ENCODE peak calls at places on chromosomes 16 and 17, in five cellular contexts. One of them, this sample, is unnamed.
A peak's percentile ranks its signal among the peaks of the same experiment; 100 is the strongest.

GRCh38 chr17:1447061-1447460 is 9.0 kb downstream of the CRK start:
- DNase-seq in psoas muscle: no peak
- DNase-seq in transverse colon: no peak
- DNase-seq in PC-3: no peak
- DNase-seq in tibial artery: no peak
- DNase-seq in this sample: no peak

GRCh38 chr16:66502020-66502913 is 47.7 kb downstream of the TK2 start:
- DNase-seq in psoas muscle: peak; percentile 89
- DNase-seq in transverse colon: no peak
- DNase-seq in PC-3: no peak
- DNase-seq in tibial artery: peak; percentile 92
- DNase-seq in this sample: no peak

GRCh38 chr17:80791758-80792284 is 199.8 kb upstream of the CHMP6 start:
- DNase-seq in psoas muscle: peak; percentile 88
- DNase-seq in transverse colon: peak; percentile 55
- DNase-seq in PC-3: peak; percentile 99
- DNase-seq in tibial artery: peak; percentile 93
- DNase-seq in this sample: peak; percentile 82

GRCh38 chr16:4693956-4694663 is 748 bp downstream of the NUDT16L1 start:
- DNase-seq in psoas muscle: peak; percentile 73
- DNase-seq in transverse colon: peak; percentile 56
- DNase-seq in PC-3: peak; percentile 21
- DNase-seq in tibial artery: no peak
- DNase-seq in this sample: peak; percentile 29

GRCh38 chr17:71184716-71185115 is 936.1 kb upstream of the SOX9 start:
- DNase-seq in psoas muscle: no peak
- DNase-seq in transverse colon: no peak
- DNase-seq in PC-3: no peak
- DNase-seq in tibial artery: peak; percentile 19
- DNase-seq in this sample: peak; percentile 54

GRCh38 chr17:56011406-56012131 is 141.7 kb upstream of the ANKFN1 start:
- DNase-seq in psoas muscle: no peak
- DNase-seq in transverse colon: no peak
- DNase-seq in PC-3: no peak
- DNase-seq in tibial artery: no peak
- DNase-seq in this sample: no peak

GRCh38 chr16:50351116-50351515 is 17.7 kb downstream of the BRD7 start:
- DNase-seq in psoas muscle: no peak
- DNase-seq in transverse colon: no peak
- DNase-seq in PC-3: no peak
- DNase-seq in tibial artery: no peak
- DNase-seq in this sample: no peak

GRCh38 chr17:29722411-29723198 is 99.9 kb upstream of the CORO6 start:
- DNase-seq in psoas muscle: no peak
- DNase-seq in transverse colon: peak; percentile 46
- DNase-seq in PC-3: no peak
- DNase-seq in tibial artery: peak; percentile 70
- DNase-seq in this sample: no peak

GRCh38 chr16:20726661-20727060 is 15.0 kb downstream of the THUMPD1 start:
- DNase-seq in psoas muscle: no peak
- DNase-seq in transverse colon: no peak
- DNase-seq in PC-3: no peak
- DNase-seq in tibial artery: no peak
- DNase-seq in this sample: no peak

GRCh38 chr17:33686171-33686570 is 393.1 kb upstream of the ASIC2 start:
- DNase-seq in psoas muscle: no peak
- DNase-seq in transverse colon: no peak
- DNase-seq in PC-3: no peak
- DNase-seq in tibial artery: no peak
- DNase-seq in this sample: no peak

GRCh38 chr17:66310528-66311148 is 8.2 kb downstream of the PRKCA start:
- DNase-seq in psoas muscle: no peak
- DNase-seq in transverse colon: no peak
- DNase-seq in PC-3: no peak
- DNase-seq in tibial artery: no peak
- DNase-seq in this sample: no peak

GRCh38 chr17:16286947-16287562 is 66.2 kb downstream of the CENPV start:
- DNase-seq in psoas muscle: peak; percentile 51
- DNase-seq in transverse colon: peak; percentile 31
- DNase-seq in PC-3: no peak
- DNase-seq in tibial artery: no peak
- DNase-seq in this sample: no peak

GRCh38 chr16:56423584-56424403 is 1.6 kb downstream of the AMFR start:
- DNase-seq in psoas muscle: no peak
- DNase-seq in transverse colon: no peak
- DNase-seq in PC-3: no peak
- DNase-seq in tibial artery: no peak
- DNase-seq in this sample: no peak

GRCh38 chr16:56115817-56116576 is 75.3 kb upstream of the GNAO1 start:
- DNase-seq in psoas muscle: no peak
- DNase-seq in transverse colon: no peak
- DNase-seq in PC-3: no peak
- DNase-seq in tibial artery: no peak
- DNase-seq in this sample: no peak

GRCh38 chr16:630815-631405 is at the start of gene WFIKKN1:
- DNase-seq in psoas muscle: peak; percentile 68
- DNase-seq in transverse colon: no peak
- DNase-seq in PC-3: no peak
- DNase-seq in tibial artery: no peak
- DNase-seq in this sample: no peak

GRCh38 chr16:27972500-27972899 is 91.0 kb downstream of the GSG1L start:
- DNase-seq in psoas muscle: no peak
- DNase-seq in transverse colon: peak; percentile 11
- DNase-seq in PC-3: peak; percentile 56
- DNase-seq in tibial artery: no peak
- DNase-seq in this sample: peak; percentile 55

GRCh38 chr17:3004925-3005324 is 58.5 kb downstream of the OR1D5 start:
- DNase-seq in psoas muscle: no peak
- DNase-seq in transverse colon: no peak
- DNase-seq in PC-3: no peak
- DNase-seq in tibial artery: no peak
- DNase-seq in this sample: no peak

GRCh38 chr17:73510981-73511442 is 133.2 kb downstream of the SDK2 start:
- DNase-seq in psoas muscle: peak; percentile 30
- DNase-seq in transverse colon: no peak
- DNase-seq in PC-3: no peak
- DNase-seq in tibial artery: no peak
- DNase-seq in this sample: no peak

GRCh38 chr17:29949708-29950107 is 8.3 kb downstream of the EFCAB5 start:
- DNase-seq in psoas muscle: no peak
- DNase-seq in transverse colon: no peak
- DNase-seq in PC-3: no peak
- DNase-seq in tibial artery: no peak
- DNase-seq in this sample: no peak

GRCh38 chr17:49942918-49943317 is 26.1 kb upstream of the DLX4 start:
- DNase-seq in psoas muscle: no peak
- DNase-seq in transverse colon: no peak
- DNase-seq in PC-3: no peak
- DNase-seq in tibial artery: no peak
- DNase-seq in this sample: no peak

GRCh38 chr17:46192211-46192483 is 1.1 kb downstream of the KANSL1 start:
- DNase-seq in psoas muscle: no peak
- DNase-seq in transverse colon: no peak
- DNase-seq in PC-3: no peak
- DNase-seq in tibial artery: no peak
- DNase-seq in this sample: no peak

GRCh38 chr17:50208611-50209061 is 7.2 kb upstream of the COL1A1 start:
- DNase-seq in psoas muscle: no peak
- DNase-seq in transverse colon: no peak
- DNase-seq in PC-3: no peak
- DNase-seq in tibial artery: peak; percentile 19
- DNase-seq in this sample: no peak

GRCh38 chr16:65737831-65738230 is 616.0 kb upstream of the CDH11 start:
- DNase-seq in psoas muscle: no peak
- DNase-seq in transverse colon: no peak
- DNase-seq in PC-3: no peak
- DNase-seq in tibial artery: no peak
- DNase-seq in this sample: no peak

GRCh38 chr16:72939247-72939646 is 108.7 kb downstream of the ZFHX3 start:
- DNase-seq in psoas muscle: no peak
- DNase-seq in transverse colon: peak; percentile 36
- DNase-seq in PC-3: peak; percentile 56
- DNase-seq in tibial artery: peak; percentile 79
- DNase-seq in this sample: no peak

GRCh38 chr17:44108440-44109311 is 14.8 kb downstream of the HDAC5 start:
- DNase-seq in psoas muscle: peak; percentile 96
- DNase-seq in transverse colon: peak; percentile 79
- DNase-seq in PC-3: no peak
- DNase-seq in tibial artery: peak; percentile 94
- DNase-seq in this sample: no peak

GRCh38 chr16:25553711-25554436 is 137.9 kb upstream of the HS3ST4 start:
- DNase-seq in psoas muscle: no peak
- DNase-seq in transverse colon: no peak
- DNase-seq in PC-3: no peak
- DNase-seq in tibial artery: no peak
- DNase-seq in this sample: peak; percentile 78

GRCh38 chr17:77649717-77650211 is 308.7 kb upstream of the TNRC6C start:
- DNase-seq in psoas muscle: no peak
- DNase-seq in transverse colon: no peak
- DNase-seq in PC-3: peak; percentile 66
- DNase-seq in tibial artery: no peak
- DNase-seq in this sample: peak; percentile 11

GRCh38 chr16:3824121-3824795 is 56.3 kb downstream of the CREBBP start:
- DNase-seq in psoas muscle: no peak
- DNase-seq in transverse colon: no peak
- DNase-seq in PC-3: no peak
- DNase-seq in tibial artery: no peak
- DNase-seq in this sample: peak; percentile 71

GRCh38 chr16:78562650-78563049 is 463.2 kb downstream of the WWOX start:
- DNase-seq in psoas muscle: no peak
- DNase-seq in transverse colon: no peak
- DNase-seq in PC-3: no peak
- DNase-seq in tibial artery: no peak
- DNase-seq in this sample: no peak
- H3K9me3 ChIP-seq in psoas muscle: no peaks in the 10 kb centered on the region
- H3K9me3 ChIP-seq in transverse colon: no peaks in the 10 kb centered on the region
- H3K9me3 ChIP-seq in PC-3: no peaks in the 10 kb centered on the region
- H3K9me3 ChIP-seq in tibial artery: no peaks in the 10 kb centered on the region
- H3K9me3 ChIP-seq in this sample: no peaks in the 10 kb centered on the region

GRCh38 chr16:35195173-35195863 is 1735.9 kb downstream of the TP53TG3F start:
- DNase-seq in psoas muscle: no peak
- DNase-seq in transverse colon: no peak
- DNase-seq in PC-3: no peak
- DNase-seq in tibial artery: no peak
- DNase-seq in this sample: no peak

GRCh38 chr16:35195864-35196216 is 1736.4 kb downstream of the TP53TG3F start:
- DNase-seq in psoas muscle: no peak
- DNase-seq in transverse colon: no peak
- DNase-seq in PC-3: no peak
- DNase-seq in tibial artery: no peak
- DNase-seq in this sample: no peak

GRCh38 chr16:35194681-35195080 is 1735.3 kb downstream of the TP53TG3F start:
- DNase-seq in psoas muscle: no peak
- DNase-seq in transverse colon: no peak
- DNase-seq in PC-3: no peak
- DNase-seq in tibial artery: no peak
- DNase-seq in this sample: no peak

GRCh38 chr16:35193956-35194355 is 1734.5 kb downstream of the TP53TG3F start:
- DNase-seq in psoas muscle: no peak
- DNase-seq in transverse colon: no peak
- DNase-seq in PC-3: no peak
- DNase-seq in tibial artery: no peak
- DNase-seq in this sample: no peak

DNA sequence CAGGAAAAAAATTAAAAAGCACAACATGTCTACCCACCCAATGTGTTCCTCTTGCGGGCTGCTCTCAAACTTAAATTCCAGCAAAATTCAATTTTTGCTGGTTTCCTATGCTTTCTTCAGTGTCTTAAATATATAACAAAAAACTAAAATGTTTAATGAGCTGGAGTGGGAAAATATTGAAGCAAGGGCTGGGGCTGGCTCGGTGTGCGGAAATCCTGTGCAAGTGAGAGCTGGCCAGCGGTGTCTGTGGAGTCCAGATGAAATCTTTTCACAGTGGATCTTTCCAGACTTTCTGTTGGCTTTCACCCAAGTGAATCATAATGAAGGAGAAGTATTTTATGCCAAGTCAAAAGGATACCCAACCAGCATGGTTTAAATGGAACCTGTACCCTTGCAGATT is 1733.6 kb downstream of the TP53TG3F start:
- DNase-seq in psoas muscle: no peak
- DNase-seq in transverse colon: no peak
- DNase-seq in PC-3: no peak
- DNase-seq in tibial artery: no peak
- DNase-seq in this sample: no peak
- H3K9me3 ChIP-seq in psoas muscle: no peaks in the 10 kb centered on the region
- H3K9me3 ChIP-seq in transverse colon: no peaks in the 10 kb centered on the region
- H3K9me3 ChIP-seq in PC-3: no peaks in the 10 kb centered on the region
- H3K9me3 ChIP-seq in tibial artery: no peaks in the 10 kb centered on the region
- H3K9me3 ChIP-seq in this sample: peaks cover 11% of the 10 kb centered on the region

GRCh38 chr16:35188288-35189155 is 1729.1 kb downstream of the TP53TG3F start:
- DNase-seq in psoas muscle: no peak
- DNase-seq in transverse colon: no peak
- DNase-seq in PC-3: no peak
- DNase-seq in tibial artery: no peak
- DNase-seq in this sample: no peak
- H3K9me3 ChIP-seq in psoas muscle: no peaks in the 10 kb centered on the region
- H3K9me3 ChIP-seq in transverse colon: no peaks in the 10 kb centered on the region
- H3K9me3 ChIP-seq in PC-3: no peaks in the 10 kb centered on the region
- H3K9me3 ChIP-seq in tibial artery: no peaks in the 10 kb centered on the region
- H3K9me3 ChIP-seq in this sample: peaks cover 12% of the 10 kb centered on the region

GRCh38 chr17:11485802-11486421 is 112.4 kb upstream of the DNAH9 start:
- DNase-seq in psoas muscle: no peak
- DNase-seq in transverse colon: no peak
- DNase-seq in PC-3: no peak
- DNase-seq in tibial artery: no peak
- DNase-seq in this sample: no peak

GRCh38 chr17:11487469-11487868 is 110.8 kb upstream of the DNAH9 start:
- DNase-seq in psoas muscle: no peak
- DNase-seq in transverse colon: no peak
- DNase-seq in PC-3: no peak
- DNase-seq in tibial artery: no peak
- DNase-seq in this sample: no peak

GRCh38 chr17:11488407-11488806 is 109.9 kb upstream of the DNAH9 start:
- DNase-seq in psoas muscle: no peak
- DNase-seq in transverse colon: no peak
- DNase-seq in PC-3: no peak
- DNase-seq in tibial artery: no peak
- DNase-seq in this sample: no peak

GRCh38 chr17:11485336-11485735 is 112.9 kb upstream of the DNAH9 start:
- DNase-seq in psoas muscle: no peak
- DNase-seq in transverse colon: no peak
- DNase-seq in PC-3: no peak
- DNase-seq in tibial artery: no peak
- DNase-seq in this sample: no peak

DNA sequence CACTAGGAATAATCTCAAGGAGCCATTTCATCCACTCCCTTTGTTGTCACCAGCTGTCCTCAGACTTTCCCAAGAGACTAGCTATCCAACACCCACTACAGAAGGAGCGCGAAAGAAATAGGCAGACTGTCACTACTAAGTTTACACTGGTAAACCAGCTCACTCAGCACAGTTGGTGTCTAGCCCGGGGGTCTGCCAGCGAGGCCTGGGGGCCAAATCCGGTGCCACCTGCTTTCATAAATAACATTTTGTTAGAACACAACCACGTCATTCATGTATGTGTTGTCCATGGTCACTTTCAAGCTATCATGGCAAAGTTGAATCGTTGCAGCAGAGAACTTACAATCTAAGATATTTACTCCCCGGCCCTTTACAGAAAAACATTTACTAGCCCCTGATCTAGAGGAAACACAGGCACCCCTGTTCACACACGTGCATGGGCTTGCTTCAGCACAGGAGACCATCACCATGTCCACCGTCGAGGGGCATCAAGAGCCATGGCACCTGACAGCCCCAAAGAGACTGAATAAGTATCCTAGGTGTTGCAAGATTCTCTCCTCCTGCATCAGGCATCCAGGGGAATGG is 111.5 kb upstream of the DNAH9 start:
- DNase-seq in psoas muscle: no peak
- DNase-seq in transverse colon: no peak
- DNase-seq in PC-3: no peak
- DNase-seq in tibial artery: no peak
- DNase-seq in this sample: no peak
- H3K9me3 ChIP-seq in psoas muscle: no peaks in the 10 kb centered on the region
- H3K9me3 ChIP-seq in transverse colon: no peaks in the 10 kb centered on the region
- H3K9me3 ChIP-seq in PC-3: no peaks in the 10 kb centered on the region
- H3K9me3 ChIP-seq in tibial artery: no peaks in the 10 kb centered on the region
- H3K9me3 ChIP-seq in this sample: peaks cover 27% of the 10 kb centered on the region

This sample was measured in mammary epithelial cell.